ENCODE peak calls at places on chromosomes 4 and X, in five cellular contexts. One of them, this sample, is unnamed.

GRCh38 chr4:123661080-123661737 is 264.6 kb downstream of the SPRY1 start:
- DNase-seq in GM20000: no peak
- DNase-seq in endothelial cell: no peak
- DNase-seq in hepatocyte: peak
- DNase-seq in NCI-H2029: no peak
- DNase-seq in this sample: peak

GRCh38 chrX:111095974-111096870 is at the start of gene PAK3:
- DNase-seq in GM20000: no peak
- DNase-seq in endothelial cell: peak
- DNase-seq in hepatocyte: peak
- DNase-seq in NCI-H2029: no peak
- DNase-seq in this sample: peak

GRCh38 chr4:139492429-139492828 is 38.5 kb downstream of the RAB33B start:
- DNase-seq in GM20000: no peak
- DNase-seq in endothelial cell: no peak
- DNase-seq in hepatocyte: no peak
- DNase-seq in NCI-H2029: no peak
- DNase-seq in this sample: no peak

GRCh38 chr4:7928711-7929505 is 10.8 kb downstream of the AFAP1 start:
- DNase-seq in GM20000: no peak
- DNase-seq in endothelial cell: no peak
- DNase-seq in hepatocyte: no peak
- DNase-seq in NCI-H2029: no peak
- DNase-seq in this sample: peak

GRCh38 chr4:71677568-71677967 is 106.3 kb downstream of the GC start:
- DNase-seq in GM20000: no peak
- DNase-seq in endothelial cell: no peak
- DNase-seq in hepatocyte: no peak
- DNase-seq in NCI-H2029: no peak
- DNase-seq in this sample: no peak

GRCh38 chr4:119525005-119525749 is 103.4 kb downstream of the PDE5A start:
- DNase-seq in GM20000: no peak
- DNase-seq in endothelial cell: no peak
- DNase-seq in hepatocyte: no peak
- DNase-seq in NCI-H2029: no peak
- DNase-seq in this sample: peak

GRCh38 chrX:57083143-57083542 is 38.2 kb downstream of the SPIN2B start:
- DNase-seq in GM20000: no peak
- DNase-seq in endothelial cell: no peak
- DNase-seq in hepatocyte: no peak
- DNase-seq in NCI-H2029: no peak
- DNase-seq in this sample: no peak

GRCh38 chr4:182764137-182764536 is 153.0 kb downstream of the DCTD start:
- DNase-seq in GM20000: no peak
- DNase-seq in endothelial cell: no peak
- DNase-seq in hepatocyte: peak
- DNase-seq in NCI-H2029: no peak
- DNase-seq in this sample: peak

GRCh38 chrX:101595739-101596419 is 21.9 kb downstream of the ARMCX6 start:
- DNase-seq in GM20000: peak
- DNase-seq in endothelial cell: peak
- DNase-seq in hepatocyte: peak
- DNase-seq in NCI-H2029: peak
- DNase-seq in this sample: peak

GRCh38 chr4:7957113-7957656 is 17.5 kb upstream of the AFAP1 start:
- DNase-seq in GM20000: no peak
- DNase-seq in endothelial cell: no peak
- DNase-seq in hepatocyte: no peak
- DNase-seq in NCI-H2029: no peak
- DNase-seq in this sample: no peak

GRCh38 chrX:41265615-41266014 is 68.3 kb upstream of the DDX3X start:
- DNase-seq in GM20000: no peak
- DNase-seq in endothelial cell: no peak
- DNase-seq in hepatocyte: no peak
- DNase-seq in NCI-H2029: no peak
- DNase-seq in this sample: no peak

GRCh38 chr4:62709618-62710252 is 1509.6 kb downstream of the ADGRL3 start:
- DNase-seq in GM20000: peak
- DNase-seq in endothelial cell: peak
- DNase-seq in hepatocyte: peak
- DNase-seq in NCI-H2029: no peak
- DNase-seq in this sample: peak

GRCh38 chrX:106436695-106437094 is 175.1 kb upstream of the RADX start:
- DNase-seq in GM20000: no peak
- DNase-seq in endothelial cell: no peak
- DNase-seq in hepatocyte: no peak
- DNase-seq in NCI-H2029: no peak
- DNase-seq in this sample: no peak

GRCh38 chr4:139154538-139154937 is 22.5 kb downstream of the ELF2 start:
- DNase-seq in GM20000: no peak
- DNase-seq in endothelial cell: no peak
- DNase-seq in hepatocyte: peak
- DNase-seq in NCI-H2029: no peak
- DNase-seq in this sample: no peak

GRCh38 chrX:12791253-12792228 is at the start of gene PRPS2:
- DNase-seq in GM20000: peak
- DNase-seq in endothelial cell: peak
- DNase-seq in hepatocyte: peak
- DNase-seq in NCI-H2029: peak
- DNase-seq in this sample: peak

GRCh38 chr4:138592801-138593200 is 350.7 kb upstream of the SLC7A11 start:
- DNase-seq in GM20000: no peak
- DNase-seq in endothelial cell: no peak
- DNase-seq in hepatocyte: no peak
- DNase-seq in NCI-H2029: no peak
- DNase-seq in this sample: no peak

GRCh38 chrX:29233592-29234179 is 646.4 kb downstream of the IL1RAPL1 start:
- DNase-seq in GM20000: no peak
- DNase-seq in endothelial cell: no peak
- DNase-seq in hepatocyte: no peak
- DNase-seq in NCI-H2029: no peak
- DNase-seq in this sample: no peak

GRCh38 chr4:41418444-41418843 is 119.5 kb upstream of the LIMCH1 start:
- DNase-seq in GM20000: no peak
- DNase-seq in endothelial cell: no peak
- DNase-seq in hepatocyte: no peak
- DNase-seq in NCI-H2029: no peak
- DNase-seq in this sample: no peak

GRCh38 chr4:8248091-8248490 is 21.5 kb upstream of the HTRA3 start:
- DNase-seq in GM20000: no peak
- DNase-seq in endothelial cell: no peak
- DNase-seq in hepatocyte: no peak
- DNase-seq in NCI-H2029: no peak
- DNase-seq in this sample: peak

GRCh38 chr4:136121431-136121830 is 1410.9 kb downstream of the PCDH18 start:
- DNase-seq in GM20000: no peak
- DNase-seq in endothelial cell: no peak
- DNase-seq in hepatocyte: no peak
- DNase-seq in NCI-H2029: no peak
- DNase-seq in this sample: peak

GRCh38 chr4:114384629-114385028 is 214.0 kb upstream of the UGT8 start:
- DNase-seq in GM20000: peak
- DNase-seq in endothelial cell: peak
- DNase-seq in hepatocyte: peak
- DNase-seq in NCI-H2029: no peak
- DNase-seq in this sample: peak

GRCh38 chr4:124177647-124178425 is 534.7 kb downstream of the ANKRD50 start:
- DNase-seq in GM20000: no peak
- DNase-seq in endothelial cell: no peak
- DNase-seq in hepatocyte: no peak
- DNase-seq in NCI-H2029: no peak
- DNase-seq in this sample: peak

This sample was measured in epithelial cell of esophagus.